ENCODE peak calls at places on chromosomes 11 and 22, in eight cellular contexts. One of them, this sample, is unnamed.

GRCh38 chr11:61693897-61694840 is 14.0 kb downstream of the DAGLA start:
- DNase-seq in PC-3: no peak
- DNase-seq in CD8-positive, alpha-beta memory T cell: no peak
- DNase-seq in cardiac muscle cell: no peak
- DNase-seq in aorta: no peak
- DNase-seq in upper lobe of right lung: no peak
- DNase-seq in spleen: no peak
- DNase-seq in A549: no peak
- DNase-seq in this sample: no peak

GRCh38 chr11:44575288-44575672 is 9.8 kb downstream of the CD82 start:
- DNase-seq in PC-3: no peak
- DNase-seq in CD8-positive, alpha-beta memory T cell: no peak
- DNase-seq in cardiac muscle cell: no peak
- DNase-seq in aorta: no peak
- DNase-seq in upper lobe of right lung: no peak
- DNase-seq in spleen: peak
- DNase-seq in A549: no peak
- DNase-seq in this sample: no peak

GRCh38 chr22:47207846-47208554 is 445.6 kb downstream of the TBC1D22A start:
- DNase-seq in PC-3: no peak
- DNase-seq in CD8-positive, alpha-beta memory T cell: no peak
- DNase-seq in cardiac muscle cell: no peak
- DNase-seq in aorta: no peak
- DNase-seq in upper lobe of right lung: no peak
- DNase-seq in spleen: peak
- DNase-seq in A549: no peak
- DNase-seq in this sample: no peak

GRCh38 chr22:29203883-29204282 is 1.8 kb upstream of the EMID1 start:
- DNase-seq in PC-3: no peak
- DNase-seq in CD8-positive, alpha-beta memory T cell: no peak
- DNase-seq in cardiac muscle cell: no peak
- DNase-seq in aorta: no peak
- DNase-seq in upper lobe of right lung: no peak
- DNase-seq in spleen: peak
- DNase-seq in A549: no peak
- DNase-seq in this sample: no peak

GRCh38 chr22:27990451-27990840 is 71.4 kb upstream of the PITPNB start:
- DNase-seq in PC-3: no peak
- DNase-seq in CD8-positive, alpha-beta memory T cell: no peak
- DNase-seq in cardiac muscle cell: no peak
- DNase-seq in aorta: no peak
- DNase-seq in upper lobe of right lung: no peak
- DNase-seq in spleen: no peak
- DNase-seq in A549: no peak
- DNase-seq in this sample: no peak

GRCh38 chr11:100512475-100512874 is 174.6 kb upstream of the ARHGAP42 start:
- DNase-seq in PC-3: no peak
- DNase-seq in CD8-positive, alpha-beta memory T cell: no peak
- DNase-seq in cardiac muscle cell: no peak
- DNase-seq in aorta: no peak
- DNase-seq in upper lobe of right lung: no peak
- DNase-seq in spleen: no peak
- DNase-seq in A549: no peak
- DNase-seq in this sample: no peak

GRCh38 chr22:35850831-35851230 is 133.2 kb downstream of the APOL5 start:
- DNase-seq in PC-3: no peak
- DNase-seq in CD8-positive, alpha-beta memory T cell: no peak
- DNase-seq in cardiac muscle cell: no peak
- DNase-seq in aorta: no peak
- DNase-seq in upper lobe of right lung: no peak
- DNase-seq in spleen: no peak
- DNase-seq in A549: no peak
- DNase-seq in this sample: no peak

GRCh38 chr22:37329239-37330140 is 47.2 kb downstream of the CYTH4 start:
- DNase-seq in PC-3: peak
- DNase-seq in CD8-positive, alpha-beta memory T cell: no peak
- DNase-seq in cardiac muscle cell: no peak
- DNase-seq in aorta: no peak
- DNase-seq in upper lobe of right lung: no peak
- DNase-seq in spleen: no peak
- DNase-seq in A549: peak
- DNase-seq in this sample: no peak

GRCh38 chr11:77589521-77590193 is at the start of gene AQP11:
- DNase-seq in PC-3: peak
- DNase-seq in CD8-positive, alpha-beta memory T cell: peak
- DNase-seq in cardiac muscle cell: peak
- DNase-seq in aorta: peak
- DNase-seq in upper lobe of right lung: peak
- DNase-seq in spleen: peak
- DNase-seq in A549: peak
- DNase-seq in this sample: peak

GRCh38 chr11:88035271-88035670 is 140.0 kb downstream of the RAB38 start:
- DNase-seq in PC-3: peak
- DNase-seq in CD8-positive, alpha-beta memory T cell: no peak
- DNase-seq in cardiac muscle cell: no peak
- DNase-seq in aorta: no peak
- DNase-seq in upper lobe of right lung: no peak
- DNase-seq in spleen: no peak
- DNase-seq in A549: no peak
- DNase-seq in this sample: no peak

GRCh38 chr11:18285841-18286240 is 19.8 kb downstream of the SAA1 start:
- DNase-seq in PC-3: no peak
- DNase-seq in CD8-positive, alpha-beta memory T cell: no peak
- DNase-seq in cardiac muscle cell: no peak
- DNase-seq in aorta: no peak
- DNase-seq in upper lobe of right lung: no peak
- DNase-seq in spleen: no peak
- DNase-seq in A549: no peak
- DNase-seq in this sample: no peak

GRCh38 chr11:431921-432320 is 9.9 kb downstream of the ANO9 start:
- DNase-seq in PC-3: no peak
- DNase-seq in CD8-positive, alpha-beta memory T cell: no peak
- DNase-seq in cardiac muscle cell: no peak
- DNase-seq in aorta: no peak
- DNase-seq in upper lobe of right lung: no peak
- DNase-seq in spleen: no peak
- DNase-seq in A549: no peak
- DNase-seq in this sample: no peak

GRCh38 chr11:109697140-109697843 is 275.3 kb downstream of the C11orf87 start:
- DNase-seq in PC-3: peak
- DNase-seq in CD8-positive, alpha-beta memory T cell: no peak
- DNase-seq in cardiac muscle cell: peak
- DNase-seq in aorta: no peak
- DNase-seq in upper lobe of right lung: peak
- DNase-seq in spleen: peak
- DNase-seq in A549: peak
- DNase-seq in this sample: no peak

GRCh38 chr22:36344106-36344827 is 43.5 kb downstream of the MYH9 start:
- DNase-seq in PC-3: no peak
- DNase-seq in CD8-positive, alpha-beta memory T cell: no peak
- DNase-seq in cardiac muscle cell: no peak
- DNase-seq in aorta: no peak
- DNase-seq in upper lobe of right lung: no peak
- DNase-seq in spleen: no peak
- DNase-seq in A549: no peak
- DNase-seq in this sample: no peak

GRCh38 chr11:134228625-134229024 is 4.2 kb downstream of the VPS26B start:
- DNase-seq in PC-3: no peak
- DNase-seq in CD8-positive, alpha-beta memory T cell: peak
- DNase-seq in cardiac muscle cell: no peak
- DNase-seq in aorta: no peak
- DNase-seq in upper lobe of right lung: no peak
- DNase-seq in spleen: no peak
- DNase-seq in A549: no peak
- DNase-seq in this sample: no peak

GRCh38 chr22:38401336-38402084 is 53.5 kb downstream of the KCNJ4 start:
- DNase-seq in PC-3: no peak
- DNase-seq in CD8-positive, alpha-beta memory T cell: no peak
- DNase-seq in cardiac muscle cell: no peak
- DNase-seq in aorta: no peak
- DNase-seq in upper lobe of right lung: peak
- DNase-seq in spleen: no peak
- DNase-seq in A549: no peak
- DNase-seq in this sample: no peak

GRCh38 chr22:45831394-45831793 is 145.6 kb downstream of the WNT7B start:
- DNase-seq in PC-3: peak
- DNase-seq in CD8-positive, alpha-beta memory T cell: no peak
- DNase-seq in cardiac muscle cell: peak
- DNase-seq in aorta: no peak
- DNase-seq in upper lobe of right lung: no peak
- DNase-seq in spleen: no peak
- DNase-seq in A549: peak
- DNase-seq in this sample: no peak

GRCh38 chr11:134630896-134631295 is 218.9 kb upstream of the B3GAT1 start:
- DNase-seq in PC-3: no peak
- DNase-seq in CD8-positive, alpha-beta memory T cell: no peak
- DNase-seq in cardiac muscle cell: no peak
- DNase-seq in aorta: no peak
- DNase-seq in upper lobe of right lung: no peak
- DNase-seq in spleen: no peak
- DNase-seq in A549: no peak
- DNase-seq in this sample: no peak

GRCh38 chr22:19056951-19057401 is 65.2 kb downstream of the DGCR2 start:
- DNase-seq in PC-3: no peak
- DNase-seq in CD8-positive, alpha-beta memory T cell: no peak
- DNase-seq in cardiac muscle cell: no peak
- DNase-seq in aorta: no peak
- DNase-seq in upper lobe of right lung: peak
- DNase-seq in spleen: peak
- DNase-seq in A549: no peak
- DNase-seq in this sample: no peak

GRCh38 chr11:2669926-2670469 is 29.8 kb downstream of the KCNQ1OT1 start:
- DNase-seq in PC-3: no peak
- DNase-seq in CD8-positive, alpha-beta memory T cell: no peak
- DNase-seq in cardiac muscle cell: no peak
- DNase-seq in aorta: no peak
- DNase-seq in upper lobe of right lung: no peak
- DNase-seq in spleen: no peak
- DNase-seq in A549: no peak
- DNase-seq in this sample: no peak

GRCh38 chr22:32606181-32606580 is 131.6 kb downstream of the FBXO7 start:
- DNase-seq in PC-3: no peak
- DNase-seq in CD8-positive, alpha-beta memory T cell: no peak
- DNase-seq in cardiac muscle cell: no peak
- DNase-seq in aorta: no peak
- DNase-seq in upper lobe of right lung: no peak
- DNase-seq in spleen: peak
- DNase-seq in A549: no peak
- DNase-seq in this sample: no peak

DNA sequence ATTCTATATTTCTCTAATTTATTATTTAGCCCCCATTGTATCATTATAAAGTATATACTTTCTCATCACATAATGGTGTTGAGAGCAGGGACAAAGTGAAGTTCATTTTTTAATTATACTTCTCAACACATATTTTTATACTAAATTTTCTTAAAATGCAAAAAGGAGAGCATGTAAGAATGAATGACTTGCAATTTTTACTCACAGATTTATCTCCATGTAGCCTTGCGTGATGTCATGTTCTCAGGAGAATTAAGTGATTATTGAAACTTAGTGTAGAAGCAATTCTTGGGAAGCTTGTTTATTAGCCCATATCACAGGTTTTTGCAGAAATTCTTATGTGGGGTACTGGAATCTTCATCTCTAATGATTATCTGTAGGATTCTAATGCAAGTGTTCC is 682 bp upstream of the OR5M11 start:
- DNase-seq in PC-3: no peak
- DNase-seq in CD8-positive, alpha-beta memory T cell: no peak
- DNase-seq in cardiac muscle cell: no peak
- DNase-seq in aorta: no peak
- DNase-seq in upper lobe of right lung: no peak
- DNase-seq in spleen: no peak
- DNase-seq in A549: no peak
- DNase-seq in this sample: no peak
- H3K4me3 ChIP-seq in PC-3: no peak
- H3K4me3 ChIP-seq in CD8-positive, alpha-beta memory T cell: no peak
- H3K4me3 ChIP-seq in cardiac muscle cell: no peak
- H3K4me3 ChIP-seq in aorta: no peak
- H3K4me3 ChIP-seq in upper lobe of right lung: no peak
- H3K4me3 ChIP-seq in spleen: no peak
- H3K4me3 ChIP-seq in A549: no peak
- H3K4me3 ChIP-seq in this sample: no peak

GRCh38 chr11:71384561-71384960 is 63.6 kb downstream of the DHCR7 start:
- DNase-seq in PC-3: no peak
- DNase-seq in CD8-positive, alpha-beta memory T cell: no peak
- DNase-seq in cardiac muscle cell: no peak
- DNase-seq in aorta: no peak
- DNase-seq in upper lobe of right lung: no peak
- DNase-seq in spleen: no peak
- DNase-seq in A549: no peak
- DNase-seq in this sample: no peak
- H3K27ac ChIP-seq in PC-3: no peak
- H3K27ac ChIP-seq in CD8-positive, alpha-beta memory T cell: no peak
- H3K27ac ChIP-seq in cardiac muscle cell: no peak
- H3K27ac ChIP-seq in aorta: no peak
- H3K27ac ChIP-seq in upper lobe of right lung: no peak
- H3K27ac ChIP-seq in spleen: no peak
- H3K27ac ChIP-seq in A549: no peak
- H3K27ac ChIP-seq in this sample: no peak

GRCh38 chr11:12829536-12830314 is 155.5 kb downstream of the TEAD1 start:
- DNase-seq in PC-3: no peak
- DNase-seq in CD8-positive, alpha-beta memory T cell: no peak
- DNase-seq in cardiac muscle cell: no peak
- DNase-seq in aorta: no peak
- DNase-seq in upper lobe of right lung: no peak
- DNase-seq in spleen: no peak
- DNase-seq in A549: no peak
- DNase-seq in this sample: no peak

GRCh38 chr11:12826441-12826840 is 152.2 kb downstream of the TEAD1 start:
- DNase-seq in PC-3: no peak
- DNase-seq in CD8-positive, alpha-beta memory T cell: no peak
- DNase-seq in cardiac muscle cell: no peak
- DNase-seq in aorta: no peak
- DNase-seq in upper lobe of right lung: no peak
- DNase-seq in spleen: no peak
- DNase-seq in A549: no peak
- DNase-seq in this sample: no peak

GRCh38 chr11:12829131-12829530 is 154.9 kb downstream of the TEAD1 start:
- DNase-seq in PC-3: no peak
- DNase-seq in CD8-positive, alpha-beta memory T cell: no peak
- DNase-seq in cardiac muscle cell: no peak
- DNase-seq in aorta: no peak
- DNase-seq in upper lobe of right lung: no peak
- DNase-seq in spleen: no peak
- DNase-seq in A549: no peak
- DNase-seq in this sample: no peak

GRCh38 chr11:12827929-12828812 is 153.9 kb downstream of the TEAD1 start:
- DNase-seq in PC-3: peak
- DNase-seq in CD8-positive, alpha-beta memory T cell: no peak
- DNase-seq in cardiac muscle cell: peak
- DNase-seq in aorta: no peak
- DNase-seq in upper lobe of right lung: no peak
- DNase-seq in spleen: no peak
- DNase-seq in A549: peak
- DNase-seq in this sample: no peak

GRCh38 chr11:12827369-12827768 is 153.1 kb downstream of the TEAD1 start:
- DNase-seq in PC-3: no peak
- DNase-seq in CD8-positive, alpha-beta memory T cell: no peak
- DNase-seq in cardiac muscle cell: no peak
- DNase-seq in aorta: no peak
- DNase-seq in upper lobe of right lung: no peak
- DNase-seq in spleen: no peak
- DNase-seq in A549: no peak
- DNase-seq in this sample: no peak
- H3K4me3 ChIP-seq in PC-3: peak
- H3K4me3 ChIP-seq in CD8-positive, alpha-beta memory T cell: no peak
- H3K4me3 ChIP-seq in cardiac muscle cell: peak
- H3K4me3 ChIP-seq in aorta: no peak
- H3K4me3 ChIP-seq in upper lobe of right lung: peak
- H3K4me3 ChIP-seq in spleen: peak
- H3K4me3 ChIP-seq in A549: peak
- H3K4me3 ChIP-seq in this sample: peak

GRCh38 chr11:73200256-73200655 is 17.8 kb upstream of the P2RY2 start:
- DNase-seq in PC-3: peak
- DNase-seq in CD8-positive, alpha-beta memory T cell: no peak
- DNase-seq in cardiac muscle cell: no peak
- DNase-seq in aorta: peak
- DNase-seq in upper lobe of right lung: peak
- DNase-seq in spleen: no peak
- DNase-seq in A549: no peak
- DNase-seq in this sample: no peak
- H3K27ac ChIP-seq in PC-3: peak
- H3K27ac ChIP-seq in CD8-positive, alpha-beta memory T cell: no peak
- H3K27ac ChIP-seq in cardiac muscle cell: peak
- H3K27ac ChIP-seq in aorta: no peak
- H3K27ac ChIP-seq in upper lobe of right lung: peak
- H3K27ac ChIP-seq in spleen: no peak
- H3K27ac ChIP-seq in A549: no peak
- H3K27ac ChIP-seq in this sample: no peak

This sample was measured in SJSA1.